ENCODE peak calls at places on chromosomes 11 and 22, in seven cellular contexts. E is CD8-positive, alpha-beta memory T cell; Y is right atrium auricular region; L is body of pancreas; M is heart left ventricle; U is A549; D is PC-3. B is an unnamed sample.

GRCh38 chr11:70024036-70024772 is 53.9 kb upstream of the ANO1 start:
- DNase-seq in E (no peak), Y (no peak), L (no peak), M (no peak), U (no peak), D (no peak), B (no peak)

GRCh38 chr11:110908401-110909106 is 196.3 kb upstream of the ARHGAP20 start:
- DNase-seq in E (no peak), Y (no peak), L (no peak), M (no peak), U (no peak), D (peak; percentile 60), B (no peak)

GRCh38 chr11:8699903-8700302 is 17.3 kb downstream of the RPL27A start:
- DNase-seq in E (no peak), Y (no peak), L (peak; percentile 44), M (no peak), U (no peak), D (peak; percentile 43), B (peak; percentile 77)

GRCh38 chr11:12444601-12445000 is 67.2 kb downstream of the PARVA start:
- DNase-seq in E (no peak), Y (no peak), L (no peak), M (no peak), U (no peak), D (no peak), B (no peak)

GRCh38 chr11:57641011-57641410 is 8.7 kb downstream of the YPEL4 start:
- DNase-seq in E (no peak), Y (no peak), L (peak; percentile 12), M (no peak), U (no peak), D (no peak), B (peak; percentile 71)

GRCh38 chr11:78290293-78291176 is 101.8 kb downstream of the USP35 start:
- DNase-seq in E (no peak), Y (peak; percentile 67), L (no peak), M (no peak), U (no peak), D (peak; percentile 62), B (no peak)

GRCh38 chr11:120401506-120401905 is 65.3 kb downstream of the ARHGEF12 start:
- DNase-seq in E (no peak), Y (no peak), L (no peak), M (no peak), U (no peak), D (no peak), B (no peak)

GRCh38 chr11:71998649-71999310 is at the start of gene IL18BP:
- DNase-seq in E (peak; percentile 27), Y (no peak), L (no peak), M (no peak), U (no peak), D (no peak), B (peak; percentile 68)

GRCh38 chr22:46115388-46115678 is 35.0 kb upstream of the PPARA start:
- DNase-seq in E (no peak), Y (no peak), L (no peak), M (no peak), U (no peak), D (no peak), B (no peak)
- H3K4me1 ChIP-seq in E (no peaks in the 10 kb centered on the region), Y (no peaks in the 10 kb centered on the region), L (peaks cover 70% of the 10 kb centered on the region), M (peaks cover 77% of the 10 kb centered on the region), U (peaks cover 63% of the 10 kb centered on the region), D (no peaks in the 10 kb centered on the region), B (peaks cover 8% of the 10 kb centered on the region)

GRCh38 chr22:36465232-36466021 is 16.0 kb downstream of the TXN2 start:
- DNase-seq in E (no peak), Y (peak; percentile 85), L (peak; percentile 99), M (peak; percentile 80), U (peak; percentile 75), D (peak; percentile 95), B (peak; percentile 73)

GRCh38 chr22:36467946-36468345 is 13.5 kb downstream of the TXN2 start:
- DNase-seq in E (no peak), Y (no peak), L (peak; percentile 20), M (peak; percentile 76), U (peak; percentile 33), D (peak; percentile 89), B (no peak)

GRCh38 chr22:36467042-36467810 is 14.2 kb downstream of the TXN2 start:
- DNase-seq in E (no peak), Y (no peak), L (no peak), M (peak; percentile 87), U (no peak), D (peak; percentile 36), B (peak; percentile 87)

GRCh38 chr22:36464715-36465231 is 16.7 kb downstream of the TXN2 start:
- DNase-seq in E (no peak), Y (no peak), L (peak; percentile 45), M (no peak), U (no peak), D (no peak), B (no peak)

GRCh38 chr22:36466258-36466657 is 15.2 kb downstream of the TXN2 start:
- DNase-seq in E (no peak), Y (no peak), L (no peak), M (no peak), U (no peak), D (no peak), B (no peak)
- H3K27ac ChIP-seq in E (no peak overlapping the region), Y (peak overlapping the region; percentile 94), L (peak overlapping the region; percentile 94), M (peak overlapping the region; percentile 84), U (peak overlapping the region; percentile 77), D (peak overlapping the region; percentile 85), B (peak overlapping the region; percentile 65)

GRCh38 chr11:3836903-3837302 is 3.9 kb downstream of the RHOG start:
- DNase-seq in E (peak; percentile 54), Y (no peak), L (peak; percentile 14), M (peak; percentile 84), U (no peak), D (no peak), B (peak; percentile 62)
- H3K4me1 ChIP-seq in E (peaks cover 74% of the 10 kb centered on the region), Y (no peaks in the 10 kb centered on the region), L (peaks cover 48% of the 10 kb centered on the region), M (peaks cover 78% of the 10 kb centered on the region), U (peaks cover 41% of the 10 kb centered on the region), D (peaks cover 14% of the 10 kb centered on the region), B (peaks cover 33% of the 10 kb centered on the region)

GRCh38 chr11:118435233-118435892 is 929 bp upstream of the KMT2A start:
- DNase-seq in E (no peak), Y (no peak), L (peak; percentile 61), M (peak; percentile 83), U (peak; percentile 29), D (peak; percentile 54), B (peak; percentile 79)
- H3K27ac ChIP-seq in E (peak overlapping the region; percentile 68), Y (peak overlapping the region; percentile 92), L (peak overlapping the region; percentile 89), M (peak overlapping the region; percentile 19), U (peak overlapping the region; percentile 92), D (peak overlapping the region; percentile 57), B (peak overlapping the region; percentile 84)

GRCh38 chr22:43160497-43161126 is 9.3 kb downstream of the TSPO start:
- DNase-seq in E (no peak), Y (no peak), L (no peak), M (no peak), U (no peak), D (no peak), B (no peak)

GRCh38 chr22:43159484-43160178 is 8.3 kb downstream of the TSPO start:
- DNase-seq in E (no peak), Y (no peak), L (peak; percentile 60), M (no peak), U (no peak), D (no peak), B (no peak)

GRCh38 chr22:43158778-43159483 is 7.6 kb downstream of the TSPO start:
- DNase-seq in E (no peak), Y (no peak), L (no peak), M (no peak), U (no peak), D (no peak), B (no peak)

GRCh38 chr22:43155789-43156188 is 4.4 kb downstream of the TSPO start:
- DNase-seq in E (no peak), Y (no peak), L (no peak), M (no peak), U (no peak), D (no peak), B (no peak)

GRCh38 chr22:43157874-43158546 is 6.7 kb downstream of the TSPO start:
- DNase-seq in E (no peak), Y (no peak), L (no peak), M (no peak), U (no peak), D (no peak), B (no peak)
- H3K4me1 ChIP-seq in E (peaks cover under 1% of the 10 kb centered on the region), Y (no peaks in the 10 kb centered on the region), L (peaks cover 14% of the 10 kb centered on the region), M (peaks cover 21% of the 10 kb centered on the region), U (peaks cover 5% of the 10 kb centered on the region), D (peaks cover 9% of the 10 kb centered on the region), B (no peaks in the 10 kb centered on the region)

GRCh38 chr11:83438438-83438837 is 152.3 kb upstream of the CCDC90B start:
- DNase-seq in E (no peak), Y (no peak), L (no peak), M (no peak), U (no peak), D (no peak), B (no peak)
- H3K27ac ChIP-seq in E (no peak overlapping the region), Y (no peak overlapping the region), L (no peak overlapping the region), M (no peak overlapping the region), U (no peak overlapping the region), D (no peak overlapping the region), B (no peak overlapping the region)